ENCODE peak calls at places on chromosomes 16 and 17, in five cellular contexts. O is heart right ventricle, I is small intestine, U is A549, V is IMR-90. T is an unnamed sample.
A peak's percentile ranks its signal among the peaks of the same experiment; 100 is the strongest.

GRCh38 chr16:8878523-8878911 is 3.6 kb upstream of the LITAFD start:
- DNase-seq in I (no peak), U (peak; percentile 51), O (no peak), V (peak; percentile 86), T (no peak)

GRCh38 chr16:4172070-4172469 is 55.8 kb upstream of the ADCY9 start:
- DNase-seq in U (no peak), I (no peak), O (no peak), V (peak; percentile 86), T (no peak)

GRCh38 chr16:62760398-62760797 is 724.2 kb upstream of the CDH8 start:
- DNase-seq in I (no peak), O (no peak), U (no peak), V (no peak), T (no peak)

GRCh38 chr17:27586203-27586701 is 44.7 kb upstream of the LGALS9 start:
- DNase-seq in V (peak; percentile 87), U (peak; percentile 49), O (no peak), I (no peak), T (no peak)

GRCh38 chr16:53912155-53912554 is 208.2 kb downstream of the FTO start:
- DNase-seq in O (no peak), V (no peak), U (no peak), I (peak; percentile 76), T (no peak)

GRCh38 chr17:47957591-47958490 is at the start of gene PRR15L:
- DNase-seq in O (no peak), U (no peak), I (peak; percentile 98), V (no peak), T (no peak)

GRCh38 chr17:30200086-30200485 is 35.4 kb downstream of the SLC6A4 start:
- DNase-seq in O (no peak), V (no peak), I (no peak), U (no peak), T (no peak)

GRCh38 chr16:46949216-46949892 is 24.1 kb downstream of the DNAJA2 start:
- DNase-seq in O (no peak), V (no peak), U (no peak), I (no peak), T (no peak)

GRCh38 chr17:79627766-79628690 is 17.2 kb upstream of the RBFOX3 start:
- DNase-seq in I (no peak), O (no peak), V (no peak), U (no peak), T (no peak)

GRCh38 chr17:39769974-39770587 is 32.3 kb downstream of the GRB7 start:
- DNase-seq in U (no peak), V (peak; percentile 32), O (no peak), I (peak; percentile 48), T (no peak)

GRCh38 chr16:2365895-2366294 is 25.4 kb upstream of the ABCA3 start:
- DNase-seq in I (no peak), V (peak; percentile 70), U (no peak), O (no peak), T (no peak)

GRCh38 chr16:17078950-17079631 is 391.7 kb downstream of the XYLT1 start:
- DNase-seq in I (no peak), U (no peak), O (no peak), V (no peak), T (no peak)

GRCh38 chr16:50531359-50531758 is 16.8 kb upstream of the NKD1 start:
- DNase-seq in O (no peak), I (no peak), V (no peak), U (no peak), T (no peak)

GRCh38 chr16:14423344-14423743 is 206.7 kb downstream of the PARN start:
- DNase-seq in I (no peak), V (no peak), O (no peak), U (no peak), T (no peak)

GRCh38 chr17:45640141-45640850 is 143.8 kb upstream of the CRHR1 start:
- DNase-seq in V (peak; percentile 76), O (peak; percentile 62), U (peak; percentile 88), I (peak; percentile 69), T (no peak)

GRCh38 chr17:63550816-63551639 is 751 bp downstream of the DCAF7 start:
- DNase-seq in V (peak; percentile 29), O (no peak), I (peak; percentile 35), U (peak; percentile 38), T (no peak)

GRCh38 chr16:12649356-12649755 is 154.3 kb downstream of the CPPED1 start:
- DNase-seq in U (no peak), V (no peak), O (no peak), I (no peak), T (no peak)

GRCh38 chr17:44602970-44603369 is 45.7 kb downstream of the FZD2 start:
- DNase-seq in I (no peak), V (no peak), O (no peak), U (no peak), T (no peak)

GRCh38 chr16:31194898-31195297 is 7.7 kb downstream of the PYCARD start:
- DNase-seq in O (no peak), U (no peak), I (no peak), V (no peak), T (no peak)

GRCh38 chr16:2236362-2237075 is at the start of gene DNASE1L2:
- DNase-seq in I (no peak), V (no peak), O (no peak), U (peak; percentile 52), T (no peak)

GRCh38 chr16:67264866-67265265 is 14.5 kb upstream of the PLEKHG4 start:
- DNase-seq in I (no peak), U (no peak), O (no peak), V (no peak), T (no peak)

GRCh38 chr16:14462811-14463210 is 167.2 kb downstream of the PARN start:
- DNase-seq in V (peak; percentile 29), I (no peak), O (no peak), U (no peak), T (no peak)

DNA sequence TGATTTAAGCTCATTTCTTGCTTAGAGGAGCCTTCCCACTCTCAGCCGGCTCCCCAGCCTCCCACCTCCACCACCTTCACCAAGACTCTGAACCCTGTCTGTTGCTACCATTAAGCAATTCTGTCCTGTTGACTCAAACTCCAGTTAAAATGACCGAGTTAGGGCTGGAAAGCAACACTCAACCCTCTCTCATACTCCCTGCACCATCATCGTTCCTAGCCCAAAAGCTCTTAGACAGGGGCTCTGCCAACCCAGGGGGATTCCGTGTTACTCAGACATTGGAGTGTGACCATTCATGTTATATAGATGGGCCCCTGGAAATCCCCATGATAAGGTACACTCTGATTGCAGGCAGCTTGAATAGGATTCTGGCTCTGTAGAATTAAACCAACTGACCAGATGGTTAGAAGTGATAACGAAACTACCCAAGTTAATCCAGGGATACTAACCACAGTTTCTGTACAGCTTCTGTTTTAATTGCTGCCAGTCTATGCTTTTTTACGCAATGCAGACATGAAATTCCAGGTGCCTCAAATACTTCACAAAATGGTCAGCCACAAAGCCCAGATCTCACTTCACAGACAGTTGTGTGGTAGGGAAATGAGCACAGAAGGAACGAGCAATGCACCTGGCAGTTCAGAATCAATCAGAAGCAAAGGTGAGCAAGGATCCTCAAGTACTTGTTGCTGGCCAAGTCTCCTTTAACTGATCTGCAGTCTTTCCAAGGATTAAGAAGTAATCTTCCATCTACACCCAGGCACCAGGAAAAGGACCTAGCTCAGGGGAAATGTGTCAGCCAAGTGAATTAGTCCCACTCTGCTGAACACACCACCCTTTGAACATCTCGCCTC is 2.1 kb downstream of the SSTR2 start:
- DNase-seq in O (no peak), U (no peak), I (no peak), V (no peak), T (no peak)
- H3K27ac ChIP-seq in O (no peak overlapping the region), U (no peak overlapping the region), I (no peak overlapping the region), V (no peak overlapping the region), T (no peak overlapping the region)

DNA sequence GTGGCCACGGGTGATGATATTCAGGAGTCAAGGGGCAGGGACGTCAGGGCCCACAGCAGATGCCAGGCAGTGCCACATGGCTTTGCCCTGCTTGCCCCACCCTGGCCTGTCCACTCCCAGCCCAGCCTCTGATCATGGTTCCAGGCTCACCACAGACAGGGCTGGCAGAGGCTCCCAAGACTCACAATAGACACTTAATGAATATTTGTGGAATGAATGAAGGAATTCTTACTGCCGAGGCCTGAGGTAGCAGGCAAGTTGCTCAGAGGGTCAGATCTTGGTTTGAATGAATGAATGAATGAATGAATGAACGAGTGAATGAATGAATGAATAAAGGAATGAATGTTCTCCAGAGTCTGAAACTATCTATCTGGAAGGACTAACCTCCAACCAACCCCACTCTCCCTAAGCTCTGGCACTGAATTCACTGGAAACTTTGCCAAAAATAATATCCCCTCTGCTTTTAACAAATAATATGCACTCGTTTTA is 60.9 kb downstream of the RAI1 start:
- DNase-seq in V (no peak), O (no peak), U (no peak), I (no peak), T (no peak)
- H3K27ac ChIP-seq in V (no peak overlapping the region), O (no peak overlapping the region), U (no peak overlapping the region), I (no peak overlapping the region), T (peak overlapping the region; percentile 99)

GRCh38 chr17:57086069-57086930 is 1.3 kb downstream of the AKAP1 start:
- DNase-seq in O (peak; percentile 43), U (peak; percentile 52), I (peak; percentile 95), V (peak; percentile 8), T (peak; percentile 59)
- H3K27ac ChIP-seq in O (peak overlapping the region; percentile 94), U (peak overlapping the region; percentile 85), I (peak overlapping the region; percentile 95), V (no peak overlapping the region), T (peak overlapping the region; percentile 72)

GRCh38 chr17:58991718-58992331 is 114.9 kb downstream of the TRIM37 start:
- DNase-seq in V (peak; percentile 63), I (peak; percentile 96), O (no peak), U (peak; percentile 37), T (no peak)
- H3K27ac ChIP-seq in V (no peak overlapping the region), I (no peak overlapping the region), O (peak overlapping the region; percentile 50), U (no peak overlapping the region), T (no peak overlapping the region)

GRCh38 chr16:29117631-29118030 is 132.8 kb downstream of the LAT start:
- DNase-seq in O (no peak), I (no peak), V (no peak), U (no peak), T (no peak)
- H3K27ac ChIP-seq in O (no peak overlapping the region), I (no peak overlapping the region), V (no peak overlapping the region), U (no peak overlapping the region), T (no peak overlapping the region)

T was measured in substantia nigra.